ENCODE peak calls at places on chromosome 20, in seven cellular contexts. B is mucosa of descending colon; E is A549; Y is CD8-positive, alpha-beta memory T cell; R is breast epithelium; P is Peyer's patch; Q is lower lobe of right lung. L is an unnamed sample. For H3K9me3, the result is how much of the 10 kb centered on the place peaks cover.

GRCh38 chr20:57928181-57928967 is 218.6 kb upstream of the PMEPA1 start:
- DNase-seq in B (no peak), E (peak), Y (no peak), R (no peak), P (no peak), Q (no peak), L (no peak)

GRCh38 chr20:38321959-38322598 is 18.1 kb downstream of the BPI start:
- DNase-seq in B (no peak), E (peak), Y (no peak), R (peak), P (no peak), Q (no peak), L (no peak)

GRCh38 chr20:13302647-13303425 is 81.8 kb downstream of the ISM1 start:
- DNase-seq in B (no peak), E (peak), Y (no peak), R (no peak), P (peak), Q (no peak), L (peak)

GRCh38 chr20:11352041-11352440 is 565.7 kb upstream of the BTBD3 start:
- DNase-seq in B (no peak), E (no peak), Y (no peak), R (no peak), P (no peak), Q (no peak), L (no peak)

GRCh38 chr20:49276201-49276894 is 1.5 kb downstream of the ZNFX1 start:
- DNase-seq in B (no peak), E (no peak), Y (peak), R (no peak), P (peak), Q (no peak), L (peak)

GRCh38 chr20:24942679-24943078 is 6.4 kb upstream of the CST7 start:
- DNase-seq in B (no peak), E (no peak), Y (no peak), R (no peak), P (no peak), Q (peak), L (no peak)

GRCh38 chr20:48680650-48681049 is 147.1 kb downstream of the PREX1 start:
- DNase-seq in B (no peak), E (no peak), Y (no peak), R (no peak), P (no peak), Q (peak), L (no peak)

GRCh38 chr20:46073024-46073423 is 16.7 kb downstream of the NCOA5 start:
- DNase-seq in B (no peak), E (no peak), Y (no peak), R (no peak), P (no peak), Q (no peak), L (no peak)

GRCh38 chr20:5600982-5601381 is 149.2 kb upstream of the SHLD1 start:
- DNase-seq in B (no peak), E (no peak), Y (no peak), R (no peak), P (no peak), Q (no peak), L (no peak)

GRCh38 chr20:63346131-63347080 is 14.7 kb downstream of the CHRNA4 start:
- DNase-seq in B (peak), E (no peak), Y (no peak), R (no peak), P (no peak), Q (no peak), L (no peak)

GRCh38 chr20:24983896-24984295 is 8.7 kb downstream of the APMAP start:
- DNase-seq in B (no peak), E (no peak), Y (no peak), R (no peak), P (no peak), Q (no peak), L (no peak)

GRCh38 chr20:54928564-54928963 is 453.2 kb downstream of the DOK5 start:
- DNase-seq in B (no peak), E (no peak), Y (no peak), R (no peak), P (no peak), Q (no peak), L (no peak)

GRCh38 chr20:17622851-17623508 is 53.1 kb downstream of the DSTN start:
- DNase-seq in B (no peak), E (no peak), Y (no peak), R (no peak), P (peak), Q (peak), L (no peak)

GRCh38 chr20:33679758-33680485 is 5.7 kb upstream of the NECAB3 start:
- DNase-seq in B (peak), E (no peak), Y (peak), R (no peak), P (peak), Q (no peak), L (no peak)

GRCh38 chr20:10861086-10861485 is 187.3 kb upstream of the JAG1 start:
- DNase-seq in B (no peak), E (peak), Y (no peak), R (no peak), P (no peak), Q (no peak), L (no peak)

GRCh38 chr20:61643631-61644386 is 391.7 kb downstream of the CDH4 start:
- DNase-seq in B (no peak), E (no peak), Y (no peak), R (no peak), P (no peak), Q (no peak), L (no peak)

GRCh38 chr20:33812673-33813462 is 1.7 kb downstream of the CHMP4B start:
- DNase-seq in B (no peak), E (no peak), Y (no peak), R (no peak), P (peak), Q (no peak), L (no peak)

GRCh38 chr20:37686762-37687477 is 6.9 kb upstream of the CTNNBL1 start:
- DNase-seq in B (no peak), E (no peak), Y (no peak), R (no peak), P (no peak), Q (no peak), L (no peak)

GRCh38 chr20:25551413-25552210 is 33.7 kb downstream of the NINL start:
- DNase-seq in B (no peak), E (no peak), Y (no peak), R (no peak), P (no peak), Q (no peak), L (no peak)

GRCh38 chr20:52724586-52724985 is 247.6 kb upstream of the TSHZ2 start:
- DNase-seq in B (no peak), E (no peak), Y (no peak), R (no peak), P (no peak), Q (no peak), L (no peak)

GRCh38 chr20:21396045-21396893 is 1.1 kb downstream of the NKX2-4 start:
- DNase-seq in B (no peak), E (no peak), Y (no peak), R (no peak), P (no peak), Q (peak), L (no peak)

GRCh38 chr20:36004045-36004444 is 35.7 kb downstream of the CNBD2 start:
- DNase-seq in B (no peak), E (no peak), Y (no peak), R (no peak), P (peak), Q (no peak), L (no peak)

GRCh38 chr20:34575271-34575670 is 16.8 kb downstream of the MAP1LC3A start:
- DNase-seq in B (no peak), E (no peak), Y (no peak), R (no peak), P (no peak), Q (no peak), L (no peak)

GRCh38 chr20:63737940-63738686 is 1.5 kb upstream of the SLC2A4RG start:
- DNase-seq in B (peak), E (no peak), Y (peak), R (no peak), P (peak), Q (peak), L (peak)

GRCh38 chr20:4944518-4944917 is 56.8 kb downstream of the SLC23A2 start:
- DNase-seq in B (no peak), E (no peak), Y (no peak), R (no peak), P (peak), Q (no peak), L (no peak)

GRCh38 chr20:24667689-24668383 is 198.4 kb downstream of the SYNDIG1 start:
- DNase-seq in B (no peak), E (no peak), Y (no peak), R (no peak), P (peak), Q (no peak), L (no peak)

GRCh38 chr20:23193985-23194384 is 107.9 kb upstream of the CD93 start:
- DNase-seq in B (no peak), E (no peak), Y (no peak), R (no peak), P (no peak), Q (no peak), L (no peak)

GRCh38 chr20:63181226-63181625 is 34.7 kb downstream of the YTHDF1 start:
- DNase-seq in B (no peak), E (no peak), Y (no peak), R (no peak), P (no peak), Q (no peak), L (no peak)

GRCh38 chr20:33531047-33531877 is 41.4 kb downstream of the CBFA2T2 start:
- DNase-seq in B (no peak), E (no peak), Y (no peak), R (no peak), P (no peak), Q (no peak), L (no peak)

GRCh38 chr20:46049190-46049589 is 20.2 kb downstream of the SLC12A5 start:
- DNase-seq in B (no peak), E (no peak), Y (no peak), R (no peak), P (no peak), Q (no peak), L (no peak)

GRCh38 chr20:33075281-33075680 is 4.2 kb upstream of the BPIFB4 start:
- DNase-seq in B (no peak), E (no peak), Y (no peak), R (no peak), P (no peak), Q (no peak), L (no peak)

GRCh38 chr20:16555754-16556153 is 17.5 kb downstream of the KIF16B start:
- DNase-seq in B (no peak), E (no peak), Y (no peak), R (no peak), P (no peak), Q (no peak), L (no peak)
- H3K9me3 ChIP-seq in B (under half), E (under half), Y (under half), R (under half), P (under half), Q (under half), L (under half)

GRCh38 chr20:51700809-51701285 is 67.3 kb downstream of the ATP9A start:
- DNase-seq in B (no peak), E (peak), Y (no peak), R (no peak), P (peak), Q (no peak), L (peak)
- H3K9me3 ChIP-seq in B (under half), E (under half), Y (under half), R (under half), P (under half), Q (under half), L (under half)

GRCh38 chr20:47216819-47217410 is 139.6 kb downstream of the ZMYND8 start:
- DNase-seq in B (no peak), E (no peak), Y (no peak), R (no peak), P (no peak), Q (no peak), L (no peak)

GRCh38 chr20:47215653-47216397 is 140.7 kb downstream of the ZMYND8 start:
- DNase-seq in B (no peak), E (no peak), Y (no peak), R (no peak), P (no peak), Q (no peak), L (no peak)

GRCh38 chr20:47211036-47211435 is 145.5 kb downstream of the ZMYND8 start:
- DNase-seq in B (no peak), E (no peak), Y (no peak), R (no peak), P (no peak), Q (no peak), L (no peak)

GRCh38 chr20:47212606-47213207 is 143.8 kb downstream of the ZMYND8 start:
- DNase-seq in B (no peak), E (no peak), Y (no peak), R (no peak), P (no peak), Q (no peak), L (no peak)

GRCh38 chr20:47213960-47214359 is 142.5 kb downstream of the ZMYND8 start:
- DNase-seq in B (no peak), E (no peak), Y (no peak), R (no peak), P (no peak), Q (no peak), L (no peak)
- H3K9me3 ChIP-seq in B (under half), E (under half), Y (under half), R (under half), P (under half), Q (under half), L (under half)

DNA sequence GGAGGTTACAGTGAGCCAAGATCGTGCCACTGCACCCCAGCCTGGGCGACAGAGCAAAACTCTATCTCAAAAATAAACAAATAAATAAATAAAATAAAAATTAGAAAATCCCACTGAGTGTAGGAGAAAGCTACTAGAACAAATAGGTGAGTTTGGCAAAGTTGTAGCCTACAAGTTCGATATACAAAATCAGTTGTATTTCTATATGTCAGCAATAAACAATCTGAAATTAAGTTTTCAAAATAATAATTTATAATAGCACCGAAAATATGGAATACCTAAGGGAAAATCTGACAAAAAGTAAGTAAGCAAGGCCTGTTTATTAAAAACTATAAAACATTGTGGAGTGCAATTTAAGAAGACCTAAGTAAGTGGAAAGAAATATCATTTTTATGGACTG is 5.1 kb upstream of the DEFB118 start:
- DNase-seq in B (no peak), E (no peak), Y (no peak), R (no peak), P (no peak), Q (no peak), L (no peak)
- H3K9me3 ChIP-seq in B (under half), E (under half), Y (under half), R (under half), P (under half), Q (under half), L (under half)

GRCh38 chr20:30487947-30488926 is 769.2 kb upstream of the DEFB115 start:
- DNase-seq in B (peak), E (no peak), Y (no peak), R (no peak), P (no peak), Q (no peak), L (no peak)

GRCh38 chr20:30485331-30486102 is 771.9 kb upstream of the DEFB115 start:
- DNase-seq in B (peak), E (no peak), Y (no peak), R (no peak), P (no peak), Q (no peak), L (no peak)

GRCh38 chr20:30484009-30484748 is 773.3 kb upstream of the DEFB115 start:
- DNase-seq in B (peak), E (no peak), Y (no peak), R (no peak), P (no peak), Q (no peak), L (no peak)

GRCh38 chr20:30486103-30486478 is 771.4 kb upstream of the DEFB115 start:
- DNase-seq in B (no peak), E (no peak), Y (no peak), R (no peak), P (no peak), Q (no peak), L (no peak)

DNA sequence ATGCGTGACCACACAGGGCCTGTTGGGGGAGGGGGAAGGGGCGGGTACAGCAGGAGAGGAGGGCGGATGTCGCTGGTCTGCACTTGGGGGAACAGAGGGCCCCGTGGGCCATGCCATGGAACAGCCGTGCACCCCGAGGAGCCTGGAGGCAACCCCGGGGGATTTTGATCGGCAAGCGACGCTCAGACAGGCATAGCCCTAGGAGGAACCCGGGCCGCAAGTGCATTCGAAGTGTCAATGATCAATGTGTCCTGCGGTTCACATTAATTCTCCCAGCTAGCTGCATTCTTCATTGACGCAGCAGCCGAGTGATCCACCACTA is 772.8 kb upstream of the DEFB115 start:
- DNase-seq in B (no peak), E (no peak), Y (no peak), R (no peak), P (no peak), Q (no peak), L (no peak)
- H3K9me3 ChIP-seq in B (half or more), E (under half), Y (under half), R (under half), P (under half), Q (under half), L (under half)

GRCh38 chr20:29743101-29743931 is 1514.1 kb upstream of the DEFB115 start:
- DNase-seq in B (peak), E (no peak), Y (no peak), R (no peak), P (peak), Q (no peak), L (no peak)
- H3K9me3 ChIP-seq in B (half or more), E (under half), Y (under half), R (under half), P (under half), Q (under half), L (under half)

GRCh38 chr20:31418307-31418706 is 12.3 kb upstream of the DEFB121 start:
- DNase-seq in B (no peak), E (no peak), Y (no peak), R (no peak), P (no peak), Q (no peak), L (no peak)
- H3K9me3 ChIP-seq in B (under half), E (under half), Y (under half), R (under half), P (under half), Q (under half), L (under half)

DNA sequence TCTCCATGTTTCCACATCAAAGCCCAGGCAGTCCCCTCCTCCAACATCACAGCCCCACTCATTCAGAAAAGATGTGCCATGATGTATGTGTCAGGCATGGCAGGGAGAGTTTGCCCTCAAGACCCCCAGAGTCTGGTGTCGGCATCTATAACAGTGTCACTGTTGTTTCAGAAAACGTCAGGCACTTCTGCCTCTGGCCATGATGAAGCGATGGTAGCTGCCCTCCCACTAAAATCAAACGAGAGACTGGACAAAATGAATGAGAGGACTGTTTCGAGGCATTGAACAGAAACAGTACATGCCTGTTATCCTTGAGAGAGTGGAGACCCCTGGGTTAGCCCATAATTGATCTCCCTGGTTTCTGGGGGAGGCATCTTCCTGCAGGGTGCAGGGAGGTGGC is 144.6 kb downstream of the SYCP2 start:
- DNase-seq in B (no peak), E (no peak), Y (no peak), R (no peak), P (no peak), Q (no peak), L (no peak)
- H3K9me3 ChIP-seq in B (under half), E (under half), Y (under half), R (under half), P (under half), Q (under half), L (under half)

GRCh38 chr20:31257364-31257763 is at the start of gene DEFB115:
- DNase-seq in B (no peak), E (no peak), Y (no peak), R (no peak), P (no peak), Q (no peak), L (no peak)
- H3K9me3 ChIP-seq in B (under half), E (under half), Y (under half), R (under half), P (under half), Q (under half), L (under half)